ENCODE peak calls at places on chromosome 18, in nine cellular contexts. W is upper lobe of left lung; N is endothelial cell; B is body of pancreas; S is epithelial cell of esophagus; X is CD8-positive, alpha-beta T cell; L is astrocyte of the spinal cord; O is NB4; Y is esophagus squamous epithelium. K is an unnamed sample.

GRCh38 chr18:70182548-70182947 is 22.9 kb downstream of the RTTN start:
- DNase-seq in W (no peak), N (no peak), B (no peak), S (no peak), X (no peak), L (no peak), O (no peak), Y (no peak), K (no peak)

GRCh38 chr18:8685141-8685913 is 20.0 kb upstream of the MTCL1 start:
- DNase-seq in W (no peak), N (no peak), B (no peak), S (peak), X (no peak), L (peak), O (no peak), Y (no peak), K (no peak)

GRCh38 chr18:23377669-23378469 is 75.2 kb upstream of the RIOK3 start:
- DNase-seq in W (no peak), N (no peak), B (no peak), S (peak), X (no peak), L (peak), O (peak), Y (no peak), K (no peak)

GRCh38 chr18:13429016-13429415 is 210.5 kb downstream of the LDLRAD4 start:
- DNase-seq in W (no peak), N (no peak), B (no peak), S (no peak), X (no peak), L (no peak), O (no peak), Y (no peak), K (no peak)

GRCh38 chr18:23230688-23231087 is 95.4 kb downstream of the CABLES1 start:
- DNase-seq in W (no peak), N (no peak), B (no peak), S (no peak), X (no peak), L (no peak), O (no peak), Y (no peak), K (no peak)

GRCh38 chr18:36179562-36180334 is 7.5 kb upstream of the MOCOS start:
- DNase-seq in W (no peak), N (no peak), B (peak), S (no peak), X (no peak), L (peak), O (no peak), Y (no peak), K (no peak)

GRCh38 chr18:34600118-34600517 is 110.0 kb upstream of the DTNA start:
- DNase-seq in W (no peak), N (no peak), B (no peak), S (peak), X (no peak), L (peak), O (no peak), Y (no peak), K (no peak)

GRCh38 chr18:3148930-3149535 is 70.7 kb downstream of the MYOM1 start:
- DNase-seq in W (no peak), N (no peak), B (no peak), S (peak), X (no peak), L (no peak), O (peak), Y (no peak), K (no peak)

GRCh38 chr18:10726198-10727068 is 200.6 kb downstream of the NAPG start:
- DNase-seq in W (peak), N (no peak), B (peak), S (peak), X (no peak), L (no peak), O (no peak), Y (no peak), K (no peak)

GRCh38 chr18:35095983-35096676 is 54.9 kb downstream of the MAPRE2 start:
- DNase-seq in W (no peak), N (no peak), B (no peak), S (peak), X (no peak), L (peak), O (no peak), Y (no peak), K (no peak)

GRCh38 chr18:9774150-9774549 is 66.0 kb downstream of the RAB31 start:
- DNase-seq in W (no peak), N (no peak), B (no peak), S (no peak), X (no peak), L (no peak), O (no peak), Y (no peak), K (no peak)

GRCh38 chr18:48948112-48949050 is 2.4 kb downstream of the SMAD7 start:
- DNase-seq in W (peak), N (peak), B (peak), S (peak), X (no peak), L (peak), O (peak), Y (no peak), K (peak)

GRCh38 chr18:24381126-24381525 is 16.5 kb downstream of the OSBPL1A start:
- DNase-seq in W (no peak), N (no peak), B (no peak), S (no peak), X (no peak), L (no peak), O (no peak), Y (no peak), K (no peak)

GRCh38 chr18:49591271-49591670 is 29.4 kb downstream of the LIPG start:
- DNase-seq in W (no peak), N (no peak), B (no peak), S (peak), X (no peak), L (no peak), O (no peak), Y (no peak), K (no peak)

GRCh38 chr18:69257861-69258458 is 142.7 kb upstream of the DOK6 start:
- DNase-seq in W (no peak), N (no peak), B (no peak), S (peak), X (no peak), L (peak), O (peak), Y (no peak), K (no peak)

GRCh38 chr18:49685231-49685942 is 123.5 kb downstream of the LIPG start:
- DNase-seq in W (no peak), N (no peak), B (no peak), S (peak), X (no peak), L (no peak), O (no peak), Y (no peak), K (no peak)

GRCh38 chr18:44290366-44290855 is 390.3 kb upstream of the SETBP1 start:
- DNase-seq in W (no peak), N (no peak), B (no peak), S (peak), X (no peak), L (no peak), O (no peak), Y (no peak), K (no peak)

GRCh38 chr18:9516437-9517064 is 41.2 kb downstream of the RALBP1 start:
- DNase-seq in W (no peak), N (no peak), B (no peak), S (peak), X (no peak), L (peak), O (peak), Y (no peak), K (no peak)

GRCh38 chr18:9135912-9136314 is 668 bp upstream of the ANKRD12 start:
- DNase-seq in W (peak), N (peak), B (no peak), S (peak), X (no peak), L (no peak), O (peak), Y (no peak), K (peak)

GRCh38 chr18:67513285-67513684 is 3.2 kb downstream of the DSEL start:
- DNase-seq in W (no peak), N (no peak), B (no peak), S (peak), X (no peak), L (no peak), O (no peak), Y (no peak), K (no peak)

GRCh38 chr18:32324173-32324572 is 134.3 kb downstream of the MEP1B start:
- DNase-seq in W (no peak), N (no peak), B (no peak), S (no peak), X (no peak), L (no peak), O (no peak), Y (no peak), K (no peak)

GRCh38 chr18:75141734-75142133 is 67.2 kb downstream of the PTGR3 start:
- DNase-seq in W (no peak), N (no peak), B (no peak), S (no peak), X (no peak), L (no peak), O (no peak), Y (no peak), K (no peak)

GRCh38 chr18:35514283-35514682 is 16.5 kb upstream of the INO80C start:
- DNase-seq in W (no peak), N (no peak), B (no peak), S (no peak), X (no peak), L (no peak), O (no peak), Y (no peak), K (no peak)

GRCh38 chr18:45998244-45998643 is 31.1 kb upstream of the EPG5 start:
- DNase-seq in W (no peak), N (no peak), B (no peak), S (no peak), X (no peak), L (no peak), O (no peak), Y (no peak), K (no peak)

GRCh38 chr18:58525517-58525916 is 103.4 kb downstream of the ALPK2 start:
- DNase-seq in W (no peak), N (no peak), B (no peak), S (peak), X (no peak), L (peak), O (no peak), Y (no peak), K (no peak)

GRCh38 chr18:11008544-11008943 is 140.8 kb downstream of the PIEZO2 start:
- DNase-seq in W (no peak), N (no peak), B (no peak), S (no peak), X (no peak), L (no peak), O (no peak), Y (no peak), K (no peak)

GRCh38 chr18:22667158-22667557 is 249.4 kb upstream of the CTAGE1 start:
- DNase-seq in W (no peak), N (no peak), B (no peak), S (no peak), X (no peak), L (no peak), O (no peak), Y (no peak), K (no peak)

GRCh38 chr18:48183613-48184012 is 225.6 kb downstream of the ZBTB7C start:
- DNase-seq in W (no peak), N (no peak), B (no peak), S (no peak), X (no peak), L (no peak), O (no peak), Y (no peak), K (no peak)

GRCh38 chr18:34352385-34353163 is 127.9 kb upstream of the NOL4 start:
- DNase-seq in W (no peak), N (no peak), B (peak), S (no peak), X (no peak), L (peak), O (peak), Y (no peak), K (no peak)

GRCh38 chr18:31309115-31309514 is 8.8 kb upstream of the DSG1 start:
- DNase-seq in W (no peak), N (no peak), B (no peak), S (no peak), X (no peak), L (no peak), O (no peak), Y (no peak), K (no peak)

GRCh38 chr18:68560128-68560527 is 154.8 kb downstream of the TMX3 start:
- DNase-seq in W (no peak), N (no peak), B (no peak), S (peak), X (no peak), L (no peak), O (no peak), Y (no peak), K (no peak)

GRCh38 chr18:62828091-62828640 is 112.8 kb downstream of the PHLPP1 start:
- DNase-seq in W (no peak), N (no peak), B (peak), S (no peak), X (no peak), L (no peak), O (no peak), Y (no peak), K (no peak)

GRCh38 chr18:9612215-9612830 is 2.0 kb downstream of the PPP4R1 start:
- DNase-seq in W (no peak), N (no peak), B (peak), S (peak), X (peak), L (peak), O (peak), Y (no peak), K (no peak)

GRCh38 chr18:36211612-36212065 is 24.3 kb downstream of the MOCOS start:
- DNase-seq in W (no peak), N (no peak), B (no peak), S (peak), X (no peak), L (no peak), O (no peak), Y (no peak), K (no peak)

GRCh38 chr18:10376735-10377134 is 77.7 kb upstream of the APCDD1 start:
- DNase-seq in W (no peak), N (no peak), B (no peak), S (no peak), X (no peak), L (no peak), O (no peak), Y (no peak), K (no peak)

GRCh38 chr18:40955351-40955750 is 999.7 kb upstream of the PIK3C3 start:
- DNase-seq in W (no peak), N (no peak), B (no peak), S (no peak), X (no peak), L (no peak), O (no peak), Y (no peak), K (no peak)

GRCh38 chr18:49464718-49465598 is 4.5 kb upstream of the DYM start:
- DNase-seq in W (no peak), N (no peak), B (no peak), S (no peak), X (no peak), L (peak), O (peak), Y (no peak), K (no peak)

GRCh38 chr18:8424917-8425725 is 184.1 kb upstream of the RAB12 start:
- DNase-seq in W (no peak), N (no peak), B (no peak), S (peak), X (no peak), L (peak), O (peak), Y (no peak), K (no peak)

DNA sequence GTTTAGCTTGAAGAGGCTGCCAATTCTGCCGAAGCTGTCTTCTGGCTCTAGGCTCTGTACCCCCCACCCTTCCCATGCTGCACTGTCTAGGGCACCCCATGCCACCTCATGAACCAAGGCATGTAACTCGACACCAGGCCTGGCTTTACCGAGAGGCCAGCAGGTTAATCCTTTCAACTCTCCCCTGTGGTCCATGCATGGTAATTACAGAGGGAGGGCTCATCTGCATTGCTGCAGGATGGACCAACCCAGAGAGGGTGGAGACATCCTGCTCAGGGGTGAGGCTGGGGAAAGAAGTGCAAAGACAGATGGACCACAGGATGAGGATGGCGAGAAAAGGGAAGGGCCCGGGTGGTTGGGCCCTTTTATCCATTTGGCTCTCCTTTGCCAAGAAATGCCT is 65.8 kb downstream of the KCTD1 start:
- DNase-seq in W (no peak), N (no peak), B (no peak), S (no peak), X (no peak), L (no peak), O (no peak), Y (no peak), K (no peak)
- TF ChIP-seq CTCF in W (no peak), N (no peak), B (no peak), S (no peak), X (no peak), L (no peak), O (no peak), Y (no peak), K (no peak)

GRCh38 chr18:78898066-78898465 is 81.6 kb upstream of the SALL3 start:
- DNase-seq in W (no peak), N (no peak), B (no peak), S (no peak), X (no peak), L (no peak), O (no peak), Y (no peak), K (no peak)
- TF ChIP-seq CTCF in W (no peak), N (no peak), B (no peak), S (no peak), X (no peak), L (no peak), O (no peak), Y (no peak), K (no peak)

GRCh38 chr18:72762505-72763122 is 105.2 kb downstream of the NETO1 start:
- DNase-seq in W (no peak), N (peak), B (no peak), S (peak), X (no peak), L (peak), O (peak), Y (no peak), K (no peak)
- TF ChIP-seq CTCF in W (peak), N (peak), B (peak), S (peak), X (peak), L (peak), O (peak), Y (peak), K (peak)

GRCh38 chr18:6623278-6623677 is 106.2 kb upstream of the ARHGAP28 start:
- DNase-seq in W (no peak), N (no peak), B (no peak), S (no peak), X (no peak), L (no peak), O (no peak), Y (no peak), K (no peak)

GRCh38 chr18:6627621-6628020 is 101.9 kb upstream of the ARHGAP28 start:
- DNase-seq in W (no peak), N (no peak), B (no peak), S (no peak), X (no peak), L (peak), O (no peak), Y (no peak), K (no peak)

GRCh38 chr18:6624271-6624670 is 105.2 kb upstream of the ARHGAP28 start:
- DNase-seq in W (no peak), N (no peak), B (no peak), S (peak), X (no peak), L (peak), O (no peak), Y (no peak), K (no peak)

GRCh38 chr18:6626457-6626856 is 103.1 kb upstream of the ARHGAP28 start:
- DNase-seq in W (no peak), N (no peak), B (no peak), S (no peak), X (no peak), L (no peak), O (no peak), Y (no peak), K (no peak)

GRCh38 chr18:6624729-6625308 is 104.7 kb upstream of the ARHGAP28 start:
- DNase-seq in W (no peak), N (no peak), B (no peak), S (no peak), X (no peak), L (peak), O (no peak), Y (no peak), K (no peak)
- TF ChIP-seq CTCF in W (no peak), N (no peak), B (no peak), S (no peak), X (no peak), L (no peak), O (no peak), Y (no peak), K (no peak)

GRCh38 chr18:6729247-6730091 is at the start of gene ARHGAP28:
- DNase-seq in W (peak), N (peak), B (peak), S (peak), X (no peak), L (peak), O (no peak), Y (peak), K (peak)

GRCh38 chr18:6734746-6735430 is 5.4 kb downstream of the ARHGAP28 start:
- DNase-seq in W (no peak), N (no peak), B (no peak), S (no peak), X (no peak), L (peak), O (no peak), Y (no peak), K (no peak)

GRCh38 chr18:6731197-6731596 is 1.7 kb downstream of the ARHGAP28 start:
- DNase-seq in W (no peak), N (no peak), B (peak), S (peak), X (no peak), L (peak), O (no peak), Y (no peak), K (no peak)

GRCh38 chr18:6728809-6729246 is 688 bp upstream of the ARHGAP28 start:
- DNase-seq in W (no peak), N (no peak), B (no peak), S (no peak), X (no peak), L (no peak), O (no peak), Y (no peak), K (no peak)

DNA sequence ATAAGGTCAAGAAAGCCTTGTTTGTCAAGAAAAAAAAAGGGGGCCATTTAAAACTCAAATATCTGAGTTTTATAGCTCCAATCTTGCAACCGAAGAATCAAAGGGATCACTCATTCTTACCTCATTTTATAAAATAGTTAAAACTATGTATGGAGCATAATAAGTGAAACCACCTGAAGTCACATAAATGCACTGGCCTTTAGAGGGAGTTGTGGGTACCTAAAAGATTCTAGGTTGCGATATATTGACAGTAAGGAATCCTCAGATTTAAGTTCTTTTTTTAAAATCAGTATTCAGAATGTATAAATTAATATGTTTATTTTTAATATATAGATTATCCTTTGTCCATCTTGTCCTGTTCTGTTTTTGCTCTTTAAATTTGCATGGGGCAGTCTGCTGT is 3.4 kb downstream of the ARHGAP28 start:
- DNase-seq in W (no peak), N (no peak), B (no peak), S (no peak), X (no peak), L (no peak), O (no peak), Y (no peak), K (no peak)
- TF ChIP-seq CTCF in W (no peak), N (no peak), B (peak), S (no peak), X (no peak), L (peak), O (no peak), Y (no peak), K (no peak)

GRCh38 chr18:76689646-76690264 is 132.6 kb upstream of the ZNF236 start:
- DNase-seq in W (no peak), N (no peak), B (no peak), S (peak), X (no peak), L (no peak), O (no peak), Y (no peak), K (no peak)
- TF ChIP-seq CTCF in W (no peak), N (no peak), B (no peak), S (peak), X (no peak), L (no peak), O (no peak), Y (no peak), K (peak)

GRCh38 chr18:54946149-54946581 is 13.1 kb downstream of the CCDC68 start:
- DNase-seq in W (no peak), N (no peak), B (peak), S (peak), X (peak), L (no peak), O (peak), Y (no peak), K (no peak)

GRCh38 chr18:54949588-54949987 is 9.7 kb downstream of the CCDC68 start:
- DNase-seq in W (no peak), N (no peak), B (no peak), S (no peak), X (no peak), L (no peak), O (no peak), Y (no peak), K (no peak)

GRCh38 chr18:54948350-54948837 is 10.9 kb downstream of the CCDC68 start:
- DNase-seq in W (no peak), N (no peak), B (no peak), S (no peak), X (no peak), L (no peak), O (no peak), Y (no peak), K (no peak)

GRCh38 chr18:54947115-54947514 is 12.1 kb downstream of the CCDC68 start:
- DNase-seq in W (no peak), N (no peak), B (peak), S (peak), X (no peak), L (no peak), O (no peak), Y (no peak), K (no peak)

GRCh38 chr18:54950221-54950620 is 9.0 kb downstream of the CCDC68 start:
- DNase-seq in W (no peak), N (no peak), B (peak), S (peak), X (no peak), L (no peak), O (no peak), Y (no peak), K (no peak)
- TF ChIP-seq CTCF in W (no peak), N (no peak), B (peak), S (peak), X (no peak), L (no peak), O (no peak), Y (no peak), K (peak)

GRCh38 chr18:57048859-57049258 is 98.0 kb upstream of the BOD1L2 start:
- DNase-seq in W (peak), N (no peak), B (no peak), S (no peak), X (no peak), L (no peak), O (no peak), Y (no peak), K (no peak)
- TF ChIP-seq CTCF in W (no peak), N (no peak), B (no peak), S (no peak), X (no peak), L (no peak), O (no peak), Y (no peak), K (no peak)